ENCODE peak calls at places on chromosomes 6 and 20, in six cellular contexts. One of them, this sample, is unnamed.

GRCh38 chr20:17688965-17689364 is 6.9 kb upstream of the RRBP1 start:
- DNase-seq in right cardiac atrium: no peak
- DNase-seq in pancreas: no peak
- DNase-seq in fibroblast of lung: peak; percentile 31
- DNase-seq in aorta: no peak
- DNase-seq in brain microvascular endothelial cell: no peak
- DNase-seq in this sample: no peak

GRCh38 chr6:134491473-134491872 is 173.6 kb upstream of the SGK1 start:
- DNase-seq in brain microvascular endothelial cell: peak; percentile 58
- DNase-seq in aorta: no peak
- DNase-seq in right cardiac atrium: no peak
- DNase-seq in pancreas: no peak
- DNase-seq in fibroblast of lung: no peak
- DNase-seq in this sample: no peak

GRCh38 chr20:840858-841567 is 7.5 kb downstream of the FAM110A start:
- DNase-seq in fibroblast of lung: no peak
- DNase-seq in pancreas: peak; percentile 85
- DNase-seq in aorta: no peak
- DNase-seq in right cardiac atrium: peak; percentile 55
- DNase-seq in brain microvascular endothelial cell: no peak
- DNase-seq in this sample: no peak

GRCh38 chr6:13303668-13304017 is 24.7 kb downstream of the TBC1D7 start:
- DNase-seq in brain microvascular endothelial cell: peak; percentile 79
- DNase-seq in right cardiac atrium: peak; percentile 93
- DNase-seq in aorta: peak; percentile 93
- DNase-seq in pancreas: no peak
- DNase-seq in fibroblast of lung: peak; percentile 86
- DNase-seq in this sample: no peak

GRCh38 chr6:37549186-37549957 is 49.7 kb upstream of the CCDC167 start:
- DNase-seq in fibroblast of lung: no peak
- DNase-seq in aorta: no peak
- DNase-seq in pancreas: no peak
- DNase-seq in right cardiac atrium: no peak
- DNase-seq in brain microvascular endothelial cell: no peak
- DNase-seq in this sample: no peak

GRCh38 chr6:13418838-13419237 is 68.6 kb downstream of the GFOD1 start:
- DNase-seq in pancreas: no peak
- DNase-seq in right cardiac atrium: no peak
- DNase-seq in brain microvascular endothelial cell: no peak
- DNase-seq in fibroblast of lung: no peak
- DNase-seq in aorta: no peak
- DNase-seq in this sample: no peak

GRCh38 chr20:56347628-56348305 is 11.0 kb upstream of the FAM210B start:
- DNase-seq in pancreas: no peak
- DNase-seq in fibroblast of lung: no peak
- DNase-seq in brain microvascular endothelial cell: no peak
- DNase-seq in right cardiac atrium: no peak
- DNase-seq in aorta: no peak
- DNase-seq in this sample: no peak

GRCh38 chr20:38152175-38153010 is 12.7 kb downstream of the TGM2 start:
- DNase-seq in fibroblast of lung: peak; percentile 80
- DNase-seq in brain microvascular endothelial cell: peak; percentile 82
- DNase-seq in right cardiac atrium: peak; percentile 96
- DNase-seq in aorta: peak; percentile 98
- DNase-seq in pancreas: peak; percentile 88
- DNase-seq in this sample: no peak

GRCh38 chr6:63581355-63581998 is 9.2 kb downstream of the LOC128125822 start:
- DNase-seq in brain microvascular endothelial cell: no peak
- DNase-seq in right cardiac atrium: no peak
- DNase-seq in fibroblast of lung: no peak
- DNase-seq in pancreas: no peak
- DNase-seq in aorta: no peak
- DNase-seq in this sample: no peak

GRCh38 chr6:131868836-131869235 is 61.0 kb downstream of the ENPP1 start:
- DNase-seq in right cardiac atrium: no peak
- DNase-seq in brain microvascular endothelial cell: peak; percentile 37
- DNase-seq in fibroblast of lung: no peak
- DNase-seq in aorta: no peak
- DNase-seq in pancreas: no peak
- DNase-seq in this sample: no peak

GRCh38 chr20:62823688-62824475 is 7.0 kb downstream of the COL9A3 start:
- DNase-seq in aorta: no peak
- DNase-seq in pancreas: no peak
- DNase-seq in fibroblast of lung: no peak
- DNase-seq in brain microvascular endothelial cell: no peak
- DNase-seq in right cardiac atrium: peak; percentile 51
- DNase-seq in this sample: no peak

GRCh38 chr20:62825288-62825993 is 8.6 kb downstream of the COL9A3 start:
- DNase-seq in fibroblast of lung: no peak
- DNase-seq in right cardiac atrium: peak; percentile 64
- DNase-seq in brain microvascular endothelial cell: no peak
- DNase-seq in aorta: no peak
- DNase-seq in pancreas: peak; percentile 75
- DNase-seq in this sample: no peak

GRCh38 chr20:62822788-62823651 is 6.2 kb downstream of the COL9A3 start:
- DNase-seq in pancreas: no peak
- DNase-seq in fibroblast of lung: no peak
- DNase-seq in right cardiac atrium: peak; percentile 57
- DNase-seq in brain microvascular endothelial cell: no peak
- DNase-seq in aorta: no peak
- DNase-seq in this sample: no peak

GRCh38 chr20:62825994-62826645 is 9.3 kb downstream of the COL9A3 start:
- DNase-seq in brain microvascular endothelial cell: no peak
- DNase-seq in fibroblast of lung: no peak
- DNase-seq in pancreas: no peak
- DNase-seq in right cardiac atrium: peak; percentile 51
- DNase-seq in aorta: no peak
- DNase-seq in this sample: no peak

DNA sequence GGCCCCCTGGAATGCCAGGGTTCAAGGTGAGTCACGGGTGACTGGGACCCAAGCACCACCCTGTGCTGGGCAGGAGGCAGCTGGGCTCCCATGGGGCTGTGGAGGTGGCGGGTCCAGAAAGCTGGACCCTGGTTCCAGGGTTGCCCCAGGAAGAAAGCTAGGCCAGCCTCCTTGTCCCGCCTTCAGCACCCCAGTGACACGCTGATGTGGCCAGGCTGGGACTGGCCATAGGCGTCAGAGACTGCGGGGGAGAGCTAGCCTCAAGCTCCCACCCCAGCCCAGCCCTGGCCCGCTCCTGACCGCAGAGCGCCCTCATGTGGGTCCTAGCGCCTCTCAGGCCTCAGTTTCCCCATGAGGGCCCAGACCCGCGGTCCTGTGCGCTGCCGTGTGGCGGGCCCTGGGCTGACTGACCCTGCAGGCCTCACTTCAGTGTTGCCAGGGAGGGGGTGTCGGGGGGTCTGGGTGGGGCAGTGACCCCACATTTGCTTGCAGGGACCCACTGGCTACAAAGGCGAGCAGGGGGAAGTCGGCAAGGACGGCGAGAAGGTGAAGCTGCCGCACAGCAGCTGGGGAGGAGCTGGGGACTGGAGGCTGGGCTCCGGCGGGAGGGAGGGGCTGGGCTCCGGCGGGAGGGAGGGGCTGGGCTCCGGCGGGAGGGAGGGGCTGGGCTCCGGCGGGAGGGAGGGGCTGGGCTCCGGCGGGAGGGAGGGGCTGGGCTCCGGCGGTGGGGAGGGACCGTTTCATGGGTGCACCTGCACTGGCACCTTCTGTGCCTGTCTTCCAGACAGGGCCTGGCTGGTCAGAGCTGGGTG is 7.8 kb downstream of the COL9A3 start:
- DNase-seq in brain microvascular endothelial cell: no peak
- DNase-seq in right cardiac atrium: peak; percentile 74
- DNase-seq in aorta: no peak
- DNase-seq in fibroblast of lung: peak; percentile 32
- DNase-seq in pancreas: peak; percentile 83
- DNase-seq in this sample: no peak
- H3K27ac ChIP-seq in brain microvascular endothelial cell: no peak overlapping the region
- H3K27ac ChIP-seq in right cardiac atrium: no peak overlapping the region
- H3K27ac ChIP-seq in aorta: no peak overlapping the region
- H3K27ac ChIP-seq in fibroblast of lung: no peak overlapping the region
- H3K27ac ChIP-seq in pancreas: peak overlapping the region; percentile 62
- H3K27ac ChIP-seq in this sample: no peak overlapping the region

DNA sequence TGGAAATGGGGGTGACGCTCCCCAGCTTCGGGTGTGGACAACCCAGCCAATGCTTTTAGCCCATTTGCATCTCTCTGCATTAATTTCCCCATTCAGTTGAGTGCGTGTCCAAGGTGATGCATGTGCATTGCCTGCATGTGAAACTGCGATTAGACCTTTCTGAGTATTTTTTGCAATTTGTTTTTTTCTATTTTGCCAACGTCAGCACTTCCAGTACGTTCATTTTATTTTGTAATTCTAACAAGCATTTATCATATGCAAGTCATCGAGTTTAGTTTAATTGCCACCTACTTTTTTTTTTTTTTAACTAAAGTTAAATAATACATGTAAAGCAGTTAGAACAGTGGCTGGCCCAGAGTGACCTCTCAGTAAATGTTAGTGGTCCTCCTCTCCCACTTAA is 24.1 kb downstream of the PDRG1 start:
- DNase-seq in pancreas: no peak
- DNase-seq in brain microvascular endothelial cell: no peak
- DNase-seq in aorta: no peak
- DNase-seq in fibroblast of lung: no peak
- DNase-seq in right cardiac atrium: no peak
- DNase-seq in this sample: no peak
- H3K4me3 ChIP-seq in pancreas: no peak overlapping the region
- H3K4me3 ChIP-seq in brain microvascular endothelial cell: no peak overlapping the region
- H3K4me3 ChIP-seq in aorta: no peak overlapping the region
- H3K4me3 ChIP-seq in fibroblast of lung: no peak overlapping the region
- H3K4me3 ChIP-seq in right cardiac atrium: no peak overlapping the region
- H3K4me3 ChIP-seq in this sample: no peak overlapping the region

DNA sequence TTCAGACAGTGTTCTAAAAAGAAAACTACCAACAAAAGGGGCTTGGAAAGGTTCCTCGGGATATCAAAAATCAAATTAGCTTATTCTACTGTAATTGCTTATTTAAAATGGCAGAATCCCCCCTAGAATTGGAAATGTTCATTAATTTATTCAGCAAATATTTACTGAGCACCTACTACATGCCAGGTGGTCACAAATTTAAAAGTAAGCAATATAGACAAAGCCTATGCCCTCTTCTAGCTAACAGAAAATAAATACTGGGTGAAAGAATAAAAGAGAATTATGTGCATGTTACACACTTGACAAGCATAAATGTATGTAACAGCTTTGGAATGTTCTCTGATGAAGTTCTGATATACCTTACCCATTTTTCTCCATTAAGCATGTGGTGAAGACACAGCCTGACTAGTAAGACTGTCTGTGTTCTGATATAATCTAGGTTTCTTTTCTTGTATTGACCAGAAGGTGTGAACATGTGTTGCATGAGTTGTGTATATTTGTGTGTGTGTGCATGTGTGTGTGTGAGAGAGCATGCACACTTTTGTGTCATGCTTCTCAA is 606.7 kb upstream of the CITED2 start:
- DNase-seq in fibroblast of lung: no peak
- DNase-seq in brain microvascular endothelial cell: no peak
- DNase-seq in aorta: no peak
- DNase-seq in pancreas: no peak
- DNase-seq in right cardiac atrium: no peak
- DNase-seq in this sample: no peak
- H3K27ac ChIP-seq in fibroblast of lung: peak overlapping the region; percentile 21
- H3K27ac ChIP-seq in brain microvascular endothelial cell: peak overlapping the region; percentile 91
- H3K27ac ChIP-seq in aorta: no peak overlapping the region
- H3K27ac ChIP-seq in pancreas: no peak overlapping the region
- H3K27ac ChIP-seq in right cardiac atrium: no peak overlapping the region
- H3K27ac ChIP-seq in this sample: peak overlapping the region; percentile 46

GRCh38 chr20:58512808-58513552 is 2.2 kb downstream of the APCDD1L start:
- DNase-seq in aorta: peak; percentile 85
- DNase-seq in fibroblast of lung: no peak
- DNase-seq in right cardiac atrium: peak; percentile 73
- DNase-seq in pancreas: no peak
- DNase-seq in brain microvascular endothelial cell: no peak
- DNase-seq in this sample: no peak

GRCh38 chr20:58515240-58516212 is at the start of gene APCDD1L:
- DNase-seq in aorta: peak; percentile 68
- DNase-seq in brain microvascular endothelial cell: no peak
- DNase-seq in right cardiac atrium: peak; percentile 58
- DNase-seq in fibroblast of lung: peak; percentile 65
- DNase-seq in pancreas: no peak
- DNase-seq in this sample: no peak

GRCh38 chr20:58514321-58515239 is 619 bp downstream of the APCDD1L start:
- DNase-seq in pancreas: peak; percentile 50
- DNase-seq in brain microvascular endothelial cell: no peak
- DNase-seq in fibroblast of lung: peak; percentile 38
- DNase-seq in aorta: no peak
- DNase-seq in right cardiac atrium: no peak
- DNase-seq in this sample: no peak

GRCh38 chr20:58511861-58512260 is 3.3 kb downstream of the APCDD1L start:
- DNase-seq in aorta: no peak
- DNase-seq in right cardiac atrium: no peak
- DNase-seq in brain microvascular endothelial cell: no peak
- DNase-seq in pancreas: no peak
- DNase-seq in fibroblast of lung: peak; percentile 43
- DNase-seq in this sample: no peak

GRCh38 chr20:58513580-58514285 is 1.5 kb downstream of the APCDD1L start:
- DNase-seq in fibroblast of lung: no peak
- DNase-seq in right cardiac atrium: no peak
- DNase-seq in aorta: no peak
- DNase-seq in brain microvascular endothelial cell: no peak
- DNase-seq in pancreas: no peak
- DNase-seq in this sample: no peak
- H3K4me3 ChIP-seq in fibroblast of lung: no peak overlapping the region
- H3K4me3 ChIP-seq in right cardiac atrium: no peak overlapping the region
- H3K4me3 ChIP-seq in aorta: no peak overlapping the region
- H3K4me3 ChIP-seq in brain microvascular endothelial cell: peak overlapping the region; percentile 66
- H3K4me3 ChIP-seq in pancreas: no peak overlapping the region
- H3K4me3 ChIP-seq in this sample: no peak overlapping the region

GRCh38 chr6:95294047-95294446 is 283.3 kb upstream of the MANEA start:
- DNase-seq in brain microvascular endothelial cell: no peak
- DNase-seq in pancreas: no peak
- DNase-seq in fibroblast of lung: no peak
- DNase-seq in right cardiac atrium: no peak
- DNase-seq in aorta: no peak
- DNase-seq in this sample: no peak
- H3K27ac ChIP-seq in brain microvascular endothelial cell: no peak overlapping the region
- H3K27ac ChIP-seq in pancreas: no peak overlapping the region
- H3K27ac ChIP-seq in fibroblast of lung: no peak overlapping the region
- H3K27ac ChIP-seq in right cardiac atrium: no peak overlapping the region
- H3K27ac ChIP-seq in aorta: no peak overlapping the region
- H3K27ac ChIP-seq in this sample: no peak overlapping the region

DNA sequence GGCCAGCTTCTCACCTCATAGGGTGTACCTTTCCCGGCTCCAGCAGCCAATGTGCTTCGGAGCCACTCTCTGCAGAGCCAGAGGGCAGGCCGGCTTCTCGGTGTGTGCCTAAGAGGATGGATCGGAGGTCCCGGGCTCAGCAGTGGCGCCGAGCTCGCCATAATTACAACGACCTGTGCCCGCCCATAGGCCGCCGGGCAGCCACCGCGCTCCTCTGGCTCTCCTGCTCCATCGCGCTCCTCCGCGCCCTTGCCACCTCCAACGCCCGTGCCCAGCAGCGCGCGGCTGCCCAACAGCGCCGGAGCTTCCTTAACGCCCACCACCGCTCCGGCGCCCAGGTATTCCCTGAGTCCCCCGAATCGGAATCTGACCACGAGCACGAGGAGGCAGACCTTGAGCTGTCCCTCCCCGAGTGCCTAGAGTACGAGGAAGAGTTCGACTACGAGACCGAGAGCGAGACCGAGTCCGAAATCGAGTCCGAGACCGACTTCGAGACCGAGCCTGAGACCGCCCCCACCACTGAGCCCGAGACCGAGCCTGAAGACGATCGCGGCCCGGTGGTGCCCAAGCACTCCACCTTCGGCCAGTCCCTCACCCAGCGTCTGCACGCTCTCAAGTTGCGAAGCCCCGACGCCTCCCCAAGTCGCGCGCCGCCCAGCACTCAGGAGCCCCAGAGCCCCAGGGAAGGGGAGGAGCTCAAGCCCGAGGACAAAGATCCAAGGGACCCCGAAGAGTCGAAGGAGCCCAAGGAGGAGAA is 10.5 kb downstream of the GNAS-AS1 start:
- DNase-seq in brain microvascular endothelial cell: no peak
- DNase-seq in aorta: no peak
- DNase-seq in pancreas: peak; percentile 64
- DNase-seq in fibroblast of lung: no peak
- DNase-seq in right cardiac atrium: no peak
- DNase-seq in this sample: no peak
- H3K4me3 ChIP-seq in brain microvascular endothelial cell: no peak overlapping the region
- H3K4me3 ChIP-seq in aorta: no peak overlapping the region
- H3K4me3 ChIP-seq in pancreas: no peak overlapping the region
- H3K4me3 ChIP-seq in fibroblast of lung: no peak overlapping the region
- H3K4me3 ChIP-seq in right cardiac atrium: no peak overlapping the region
- H3K4me3 ChIP-seq in this sample: peak overlapping the region; percentile 23